ENCODE peak calls at places on chromosomes 2 and 18, in four cellular contexts. B is NCI-H1092 treated with DMSO at 0.1 percent for 48 hours; D is stimulated activated CD4-positive, alpha-beta T cell treated with anti-CD3 and anti-CD28 coated beads, Interleukin-15, amount 100 ng/mL, for 24 hours; H is T1000. F is an unnamed sample.

GRCh38 chr18:45877403-45877802 is 51.9 kb downstream of the SIGLEC15 start:
- DNase-seq in B (no peak), D (no peak), H (no peak), F (no peak)

GRCh38 chr18:4638680-4639079 is 183.6 kb upstream of the DLGAP1 start:
- DNase-seq in B (no peak), D (no peak), H (no peak), F (no peak)

GRCh38 chr2:21024198-21024597 is 19.7 kb downstream of the APOB start:
- DNase-seq in B (no peak), D (no peak), H (no peak), F (no peak)

GRCh38 chr18:22073411-22073810 is 96.0 kb upstream of the GATA6 start:
- DNase-seq in B (no peak), D (no peak), H (no peak), F (no peak)

GRCh38 chr2:218345491-218346176 is 11.0 kb upstream of the CATIP start:
- DNase-seq in B (peak), D (no peak), H (no peak), F (no peak)

GRCh38 chr2:239940861-239941570 is 84.1 kb downstream of the NDUFA10 start:
- DNase-seq in B (no peak), D (no peak), H (no peak), F (no peak)

GRCh38 chr2:172540421-172540820 is 15.5 kb upstream of the PDK1 start:
- DNase-seq in B (no peak), D (no peak), H (no peak), F (no peak)

GRCh38 chr2:162928356-162928755 is 89.8 kb upstream of the KCNH7 start:
- DNase-seq in B (no peak), D (no peak), H (no peak), F (no peak)

GRCh38 chr2:109722026-109722425 is 72.1 kb upstream of the RGPD5 start:
- DNase-seq in B (peak), D (no peak), H (no peak), F (no peak)

GRCh38 chr2:112784199-112785189 is at the start of gene IL1A:
- DNase-seq in B (no peak), D (no peak), H (no peak), F (peak)

GRCh38 chr2:128178650-128179460 is 87.9 kb downstream of the UGGT1 start:
- DNase-seq in B (peak), D (peak), H (no peak), F (peak)

GRCh38 chr2:240149943-240150784 is 9.7 kb upstream of the OTOS start:
- DNase-seq in B (no peak), D (peak), H (no peak), F (peak)

GRCh38 chr2:59182249-59182648 is 941.1 kb upstream of the FANCL start:
- DNase-seq in B (peak), D (no peak), H (no peak), F (peak)

GRCh38 chr18:56258178-56258577 is 380.2 kb downstream of the TXNL1 start:
- DNase-seq in B (no peak), D (no peak), H (no peak), F (no peak)

GRCh38 chr2:204086167-204086566 is 149.6 kb downstream of the ICOS start:
- DNase-seq in B (no peak), D (no peak), H (no peak), F (no peak)

GRCh38 chr2:57490746-57491145 is 555.9 kb upstream of the VRK2 start:
- DNase-seq in B (no peak), D (no peak), H (no peak), F (no peak)

GRCh38 chr18:79484661-79485621 is 89.2 kb downstream of the NFATC1 start:
- DNase-seq in B (no peak), D (no peak), H (peak), F (no peak)

GRCh38 chr2:195820867-195821565 is 164.0 kb downstream of the SLC39A10 start:
- DNase-seq in B (no peak), D (no peak), H (no peak), F (no peak)

GRCh38 chr18:80249217-80250093 is 2.1 kb upstream of the PARD6G start:
- DNase-seq in B (no peak), D (no peak), H (no peak), F (no peak)

GRCh38 chr2:127400897-127401756 is 13.4 kb upstream of the MAP3K2 start:
- DNase-seq in B (no peak), D (no peak), H (peak), F (peak)

GRCh38 chr18:70289351-70290330 is 796 bp downstream of the SOCS6 start:
- DNase-seq in B (peak), D (peak), H (no peak), F (peak)

GRCh38 chr2:135337066-135337465 is 194.0 kb downstream of the ZRANB3 start:
- DNase-seq in B (no peak), D (no peak), H (no peak), F (no peak)

GRCh38 chr18:75219684-75220083 is 9.1 kb downstream of the TSHZ1 start:
- DNase-seq in B (peak), D (no peak), H (no peak), F (no peak)

GRCh38 chr2:38653715-38654494 is 12.0 kb upstream of the GALM start:
- DNase-seq in B (no peak), D (peak), H (no peak), F (no peak)

GRCh38 chr18:80198391-80198790 is 48.9 kb downstream of the PARD6G start:
- DNase-seq in B (no peak), D (no peak), H (no peak), F (no peak)

GRCh38 chr2:37224063-37224462 is 7.3 kb downstream of the CEBPZ start:
- DNase-seq in B (no peak), D (no peak), H (no peak), F (no peak)

GRCh38 chr2:102063360-102063947 is 71.7 kb downstream of the IL1R2 start:
- DNase-seq in B (no peak), D (no peak), H (no peak), F (no peak)

GRCh38 chr2:29053223-29053622 is 21.1 kb downstream of the PCARE start:
- DNase-seq in B (no peak), D (no peak), H (no peak), F (peak)

GRCh38 chr2:179434357-179434756 is 169.7 kb upstream of the SESTD1 start:
- DNase-seq in B (no peak), D (no peak), H (no peak), F (no peak)

GRCh38 chr2:230691005-230691647 is 21.5 kb upstream of the CAB39 start:
- DNase-seq in B (no peak), D (no peak), H (peak), F (no peak)

GRCh38 chr2:30412392-30413321 is 34.4 kb upstream of the LCLAT1 start:
- DNase-seq in B (no peak), D (no peak), H (no peak), F (no peak)